ENCODE peak calls at places on chromosome 3, in nine cellular contexts. One of them, this sample, is unnamed.

GRCh38 chr3:177229791-177230190 is 32.5 kb upstream of the TBL1XR1 start:
- DNase-seq in bronchial epithelial cell: no peak
- DNase-seq in GM06990: no peak
- DNase-seq in heart right ventricle: no peak
- DNase-seq in hepatocyte: no peak
- DNase-seq in cardiac fibroblast: peak; percentile 46
- DNase-seq in naive thymus-derived CD4-positive, alpha-beta T cell: no peak
- DNase-seq in GM12878: no peak
- DNase-seq in colonic mucosa: no peak
- DNase-seq in this sample: no peak

GRCh38 chr3:7285502-7285901 is 424.6 kb downstream of the GRM7 start:
- DNase-seq in hepatocyte: no peak
- DNase-seq in cardiac fibroblast: peak; percentile 20
- DNase-seq in GM12878: no peak
- DNase-seq in colonic mucosa: no peak
- DNase-seq in GM06990: no peak
- DNase-seq in naive thymus-derived CD4-positive, alpha-beta T cell: no peak
- DNase-seq in heart right ventricle: no peak
- DNase-seq in bronchial epithelial cell: peak; percentile 21
- DNase-seq in this sample: no peak

GRCh38 chr3:127848131-127849129 is 26.1 kb upstream of the MGLL start:
- DNase-seq in GM12878: no peak
- DNase-seq in hepatocyte: peak; percentile 34
- DNase-seq in cardiac fibroblast: peak; percentile 28
- DNase-seq in naive thymus-derived CD4-positive, alpha-beta T cell: no peak
- DNase-seq in GM06990: no peak
- DNase-seq in bronchial epithelial cell: peak; percentile 30
- DNase-seq in heart right ventricle: no peak
- DNase-seq in colonic mucosa: no peak
- DNase-seq in this sample: peak; percentile 69

GRCh38 chr3:63333815-63334214 is 55.7 kb downstream of the SYNPR start:
- DNase-seq in bronchial epithelial cell: peak; percentile 29
- DNase-seq in colonic mucosa: no peak
- DNase-seq in hepatocyte: no peak
- DNase-seq in naive thymus-derived CD4-positive, alpha-beta T cell: no peak
- DNase-seq in GM12878: no peak
- DNase-seq in cardiac fibroblast: peak; percentile 50
- DNase-seq in heart right ventricle: no peak
- DNase-seq in GM06990: no peak
- DNase-seq in this sample: no peak

GRCh38 chr3:47283596-47284364 is 1.0 kb downstream of the KLHL18 start:
- DNase-seq in naive thymus-derived CD4-positive, alpha-beta T cell: no peak
- DNase-seq in bronchial epithelial cell: no peak
- DNase-seq in heart right ventricle: no peak
- DNase-seq in cardiac fibroblast: no peak
- DNase-seq in GM12878: no peak
- DNase-seq in hepatocyte: peak; percentile 19
- DNase-seq in colonic mucosa: no peak
- DNase-seq in GM06990: peak; percentile 43
- DNase-seq in this sample: no peak

GRCh38 chr3:14441240-14441919 is 39.0 kb downstream of the SLC6A6 start:
- DNase-seq in bronchial epithelial cell: no peak
- DNase-seq in GM06990: no peak
- DNase-seq in cardiac fibroblast: no peak
- DNase-seq in colonic mucosa: no peak
- DNase-seq in heart right ventricle: peak; percentile 63
- DNase-seq in GM12878: no peak
- DNase-seq in hepatocyte: no peak
- DNase-seq in naive thymus-derived CD4-positive, alpha-beta T cell: no peak
- DNase-seq in this sample: no peak

GRCh38 chr3:11734-12133 is 184.8 kb upstream of the CHL1 start:
- DNase-seq in GM12878: no peak
- DNase-seq in hepatocyte: peak; percentile 33
- DNase-seq in bronchial epithelial cell: no peak
- DNase-seq in GM06990: peak; percentile 1
- DNase-seq in heart right ventricle: no peak
- DNase-seq in cardiac fibroblast: peak; percentile 22
- DNase-seq in naive thymus-derived CD4-positive, alpha-beta T cell: peak; percentile 5
- DNase-seq in colonic mucosa: no peak
- DNase-seq in this sample: no peak

GRCh38 chr3:190494907-190495306 is 19.0 kb upstream of the IL1RAP start:
- DNase-seq in naive thymus-derived CD4-positive, alpha-beta T cell: no peak
- DNase-seq in cardiac fibroblast: peak; percentile 51
- DNase-seq in GM12878: no peak
- DNase-seq in GM06990: no peak
- DNase-seq in colonic mucosa: no peak
- DNase-seq in hepatocyte: no peak
- DNase-seq in bronchial epithelial cell: no peak
- DNase-seq in heart right ventricle: no peak
- DNase-seq in this sample: no peak

GRCh38 chr3:16658004-16658932 is 53.0 kb upstream of the DAZL start:
- DNase-seq in naive thymus-derived CD4-positive, alpha-beta T cell: no peak
- DNase-seq in cardiac fibroblast: no peak
- DNase-seq in GM06990: no peak
- DNase-seq in heart right ventricle: no peak
- DNase-seq in hepatocyte: no peak
- DNase-seq in colonic mucosa: no peak
- DNase-seq in bronchial epithelial cell: no peak
- DNase-seq in GM12878: no peak
- DNase-seq in this sample: no peak

GRCh38 chr3:46501702-46502101 is 3.9 kb downstream of the RTP3 start:
- DNase-seq in colonic mucosa: no peak
- DNase-seq in hepatocyte: no peak
- DNase-seq in heart right ventricle: no peak
- DNase-seq in naive thymus-derived CD4-positive, alpha-beta T cell: no peak
- DNase-seq in GM06990: no peak
- DNase-seq in cardiac fibroblast: no peak
- DNase-seq in GM12878: peak; percentile 12
- DNase-seq in bronchial epithelial cell: no peak
- DNase-seq in this sample: no peak

GRCh38 chr3:176663819-176664218 is 533.5 kb downstream of the TBL1XR1 start:
- DNase-seq in GM12878: no peak
- DNase-seq in colonic mucosa: no peak
- DNase-seq in GM06990: no peak
- DNase-seq in bronchial epithelial cell: peak; percentile 65
- DNase-seq in naive thymus-derived CD4-positive, alpha-beta T cell: no peak
- DNase-seq in hepatocyte: peak; percentile 54
- DNase-seq in cardiac fibroblast: peak; percentile 86
- DNase-seq in heart right ventricle: no peak
- DNase-seq in this sample: no peak

GRCh38 chr3:62567097-62568021 is 194.0 kb upstream of the FEZF2 start:
- DNase-seq in GM12878: no peak
- DNase-seq in GM06990: no peak
- DNase-seq in bronchial epithelial cell: peak; percentile 70
- DNase-seq in naive thymus-derived CD4-positive, alpha-beta T cell: no peak
- DNase-seq in colonic mucosa: peak; percentile 21
- DNase-seq in heart right ventricle: peak; percentile 8
- DNase-seq in hepatocyte: peak; percentile 29
- DNase-seq in cardiac fibroblast: peak; percentile 87
- DNase-seq in this sample: no peak

GRCh38 chr3:98784666-98785600 is 21.8 kb downstream of the ST3GAL6 start:
- DNase-seq in GM12878: no peak
- DNase-seq in hepatocyte: no peak
- DNase-seq in GM06990: no peak
- DNase-seq in bronchial epithelial cell: peak; percentile 85
- DNase-seq in colonic mucosa: no peak
- DNase-seq in cardiac fibroblast: peak; percentile 96
- DNase-seq in naive thymus-derived CD4-positive, alpha-beta T cell: no peak
- DNase-seq in heart right ventricle: no peak
- DNase-seq in this sample: no peak

GRCh38 chr3:9388562-9389272 is 8.7 kb upstream of the SETD5 start:
- DNase-seq in colonic mucosa: no peak
- DNase-seq in hepatocyte: no peak
- DNase-seq in GM06990: no peak
- DNase-seq in naive thymus-derived CD4-positive, alpha-beta T cell: no peak
- DNase-seq in cardiac fibroblast: no peak
- DNase-seq in heart right ventricle: no peak
- DNase-seq in GM12878: no peak
- DNase-seq in bronchial epithelial cell: peak; percentile 76
- DNase-seq in this sample: no peak

GRCh38 chr3:4983739-4984510 is 4.7 kb downstream of the BHLHE40 start:
- DNase-seq in cardiac fibroblast: peak; percentile 96
- DNase-seq in GM06990: peak; percentile 87
- DNase-seq in naive thymus-derived CD4-positive, alpha-beta T cell: peak; percentile 13
- DNase-seq in hepatocyte: peak; percentile 74
- DNase-seq in colonic mucosa: peak; percentile 72
- DNase-seq in heart right ventricle: peak; percentile 55
- DNase-seq in bronchial epithelial cell: peak; percentile 85
- DNase-seq in GM12878: peak; percentile 95
- DNase-seq in this sample: no peak
- H3K4me3 ChIP-seq in cardiac fibroblast: peak overlapping the region; percentile 99
- H3K4me3 ChIP-seq in GM06990: peak overlapping the region; percentile 96
- H3K4me3 ChIP-seq in naive thymus-derived CD4-positive, alpha-beta T cell: peak overlapping the region; percentile 12
- H3K4me3 ChIP-seq in hepatocyte: no peak overlapping the region
- H3K4me3 ChIP-seq in colonic mucosa: peak overlapping the region; percentile 88
- H3K4me3 ChIP-seq in heart right ventricle: peak overlapping the region; percentile 89
- H3K4me3 ChIP-seq in bronchial epithelial cell: peak overlapping the region; percentile 95
- H3K4me3 ChIP-seq in GM12878: peak overlapping the region; percentile 86
- H3K4me3 ChIP-seq in this sample: peak overlapping the region; percentile 97

DNA sequence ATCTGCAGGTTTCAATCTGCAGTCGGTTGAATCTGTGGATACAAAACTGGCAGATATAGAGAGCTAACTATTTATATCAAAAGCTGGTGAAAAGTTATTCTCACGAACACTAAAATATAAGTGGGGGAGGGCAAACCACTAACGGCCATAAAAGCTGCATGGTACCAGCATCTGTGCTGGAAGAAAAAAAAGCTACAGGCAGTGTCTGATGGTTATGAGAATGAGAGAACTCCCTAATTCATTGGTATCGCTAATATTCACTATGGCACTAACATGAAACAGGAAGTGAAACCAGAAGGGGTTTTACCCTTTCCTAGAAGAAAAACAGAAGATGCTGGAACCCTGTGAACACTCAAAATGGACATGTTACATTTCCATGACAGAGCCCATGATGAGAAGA is 15.9 kb downstream of the CEP70 start:
- DNase-seq in colonic mucosa: no peak
- DNase-seq in cardiac fibroblast: no peak
- DNase-seq in heart right ventricle: no peak
- DNase-seq in hepatocyte: no peak
- DNase-seq in naive thymus-derived CD4-positive, alpha-beta T cell: no peak
- DNase-seq in bronchial epithelial cell: no peak
- DNase-seq in GM12878: no peak
- DNase-seq in GM06990: peak; percentile 8
- DNase-seq in this sample: no peak
- H3K4me3 ChIP-seq in colonic mucosa: no peak overlapping the region
- H3K4me3 ChIP-seq in cardiac fibroblast: no peak overlapping the region
- H3K4me3 ChIP-seq in heart right ventricle: no peak overlapping the region
- H3K4me3 ChIP-seq in hepatocyte: no peak overlapping the region
- H3K4me3 ChIP-seq in naive thymus-derived CD4-positive, alpha-beta T cell: peak overlapping the region; percentile 17
- H3K4me3 ChIP-seq in bronchial epithelial cell: no peak overlapping the region
- H3K4me3 ChIP-seq in GM12878: no peak overlapping the region
- H3K4me3 ChIP-seq in GM06990: no peak overlapping the region
- H3K4me3 ChIP-seq in this sample: no peak overlapping the region

DNA sequence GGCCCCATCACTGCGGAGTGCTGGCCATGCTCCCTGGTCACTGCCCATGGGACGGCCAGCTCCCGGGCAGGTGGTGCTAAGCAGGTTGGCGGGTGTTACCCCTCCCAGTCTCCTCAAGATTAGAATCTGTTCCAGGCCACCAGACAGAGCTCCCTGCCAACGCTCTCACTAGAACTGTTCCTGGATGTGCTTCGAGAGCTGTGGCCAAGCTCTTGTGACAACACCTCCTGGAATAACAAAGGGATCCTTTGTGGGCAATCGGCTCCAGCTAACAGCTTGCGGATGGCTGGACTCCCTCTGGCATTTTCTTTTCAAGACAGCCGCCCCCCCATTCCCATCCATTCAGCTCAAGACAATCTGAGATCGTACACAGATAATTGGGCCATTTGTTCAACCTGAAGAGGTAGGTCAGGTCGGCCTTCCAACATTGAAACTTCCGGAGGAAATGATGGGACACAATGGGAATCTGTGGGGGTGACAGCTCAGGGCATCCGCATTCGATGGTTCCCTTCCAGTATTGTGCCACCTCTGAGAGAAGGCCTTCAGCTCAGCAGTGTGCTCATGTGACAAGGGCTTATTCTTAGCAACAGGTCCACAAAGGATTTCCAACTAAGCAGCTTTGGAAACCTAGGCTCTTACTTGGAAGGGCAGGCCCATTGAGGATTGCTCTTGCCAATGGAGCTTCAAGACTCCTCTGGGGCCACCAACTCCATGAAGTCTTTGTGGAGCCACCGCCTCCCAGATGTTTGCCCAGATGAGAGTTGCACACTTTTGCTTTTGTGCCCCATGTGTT is 11.6 kb upstream of the EPHB3 start:
- DNase-seq in colonic mucosa: no peak
- DNase-seq in heart right ventricle: no peak
- DNase-seq in bronchial epithelial cell: no peak
- DNase-seq in cardiac fibroblast: no peak
- DNase-seq in naive thymus-derived CD4-positive, alpha-beta T cell: no peak
- DNase-seq in GM06990: no peak
- DNase-seq in hepatocyte: no peak
- DNase-seq in GM12878: no peak
- DNase-seq in this sample: no peak
- H3K4me3 ChIP-seq in colonic mucosa: no peak overlapping the region
- H3K4me3 ChIP-seq in heart right ventricle: no peak overlapping the region
- H3K4me3 ChIP-seq in bronchial epithelial cell: no peak overlapping the region
- H3K4me3 ChIP-seq in cardiac fibroblast: no peak overlapping the region
- H3K4me3 ChIP-seq in naive thymus-derived CD4-positive, alpha-beta T cell: no peak overlapping the region
- H3K4me3 ChIP-seq in GM06990: no peak overlapping the region
- H3K4me3 ChIP-seq in hepatocyte: no peak overlapping the region
- H3K4me3 ChIP-seq in GM12878: no peak overlapping the region
- H3K4me3 ChIP-seq in this sample: no peak overlapping the region

GRCh38 chr3:188486126-188486525 is 332.2 kb downstream of the LPP start:
- DNase-seq in heart right ventricle: no peak
- DNase-seq in colonic mucosa: no peak
- DNase-seq in GM06990: no peak
- DNase-seq in cardiac fibroblast: peak; percentile 85
- DNase-seq in hepatocyte: no peak
- DNase-seq in GM12878: no peak
- DNase-seq in naive thymus-derived CD4-positive, alpha-beta T cell: no peak
- DNase-seq in bronchial epithelial cell: peak; percentile 71
- DNase-seq in this sample: no peak

GRCh38 chr3:188489639-188490405 is 335.9 kb downstream of the LPP start:
- DNase-seq in hepatocyte: no peak
- DNase-seq in GM12878: no peak
- DNase-seq in heart right ventricle: no peak
- DNase-seq in naive thymus-derived CD4-positive, alpha-beta T cell: no peak
- DNase-seq in GM06990: peak; percentile 1
- DNase-seq in colonic mucosa: no peak
- DNase-seq in cardiac fibroblast: peak; percentile 83
- DNase-seq in bronchial epithelial cell: peak; percentile 30
- DNase-seq in this sample: no peak

GRCh38 chr3:188487652-188488051 is 333.7 kb downstream of the LPP start:
- DNase-seq in colonic mucosa: no peak
- DNase-seq in hepatocyte: no peak
- DNase-seq in naive thymus-derived CD4-positive, alpha-beta T cell: no peak
- DNase-seq in cardiac fibroblast: no peak
- DNase-seq in GM12878: no peak
- DNase-seq in bronchial epithelial cell: no peak
- DNase-seq in GM06990: no peak
- DNase-seq in heart right ventricle: no peak
- DNase-seq in this sample: no peak

GRCh38 chr3:188490416-188490815 is 336.5 kb downstream of the LPP start:
- DNase-seq in colonic mucosa: no peak
- DNase-seq in naive thymus-derived CD4-positive, alpha-beta T cell: no peak
- DNase-seq in GM12878: no peak
- DNase-seq in hepatocyte: no peak
- DNase-seq in bronchial epithelial cell: no peak
- DNase-seq in heart right ventricle: no peak
- DNase-seq in GM06990: no peak
- DNase-seq in cardiac fibroblast: no peak
- DNase-seq in this sample: no peak

GRCh38 chr3:188486952-188487351 is 333.0 kb downstream of the LPP start:
- DNase-seq in cardiac fibroblast: no peak
- DNase-seq in heart right ventricle: no peak
- DNase-seq in GM12878: no peak
- DNase-seq in naive thymus-derived CD4-positive, alpha-beta T cell: no peak
- DNase-seq in colonic mucosa: no peak
- DNase-seq in bronchial epithelial cell: no peak
- DNase-seq in hepatocyte: no peak
- DNase-seq in GM06990: no peak
- DNase-seq in this sample: no peak
- H3K4me3 ChIP-seq in cardiac fibroblast: no peak overlapping the region
- H3K4me3 ChIP-seq in heart right ventricle: no peak overlapping the region
- H3K4me3 ChIP-seq in GM12878: no peak overlapping the region
- H3K4me3 ChIP-seq in naive thymus-derived CD4-positive, alpha-beta T cell: no peak overlapping the region
- H3K4me3 ChIP-seq in colonic mucosa: no peak overlapping the region
- H3K4me3 ChIP-seq in bronchial epithelial cell: no peak overlapping the region
- H3K4me3 ChIP-seq in hepatocyte: no peak overlapping the region
- H3K4me3 ChIP-seq in GM06990: no peak overlapping the region
- H3K4me3 ChIP-seq in this sample: no peak overlapping the region

This sample was measured in dorsolateral prefrontal cortex.